ENCODE peak calls at places on chromosomes 12 and 14, in four cellular contexts. I is GM12865, X is A549, A is BE2C. T is an unnamed sample.

GRCh38 chr14:91164676-91165075 is 50.8 kb downstream of the DGLUCY start:
- DNase-seq in I (no peak), A (no peak), X (no peak), T (peak; percentile 88)

GRCh38 chr14:62988967-62989366 is 56.3 kb downstream of the KCNH5 start:
- DNase-seq in X (no peak), A (no peak), I (no peak), T (no peak)

GRCh38 chr12:85874064-85874463 is at the start of gene NTS:
- DNase-seq in A (no peak), I (no peak), X (peak; percentile 29), T (no peak)

GRCh38 chr12:2049604-2050540 is 2.9 kb upstream of the CACNA1C start:
- DNase-seq in I (no peak), X (no peak), A (no peak), T (no peak)

GRCh38 chr14:88422919-88423318 is 37.5 kb downstream of the SPATA7 start:
- DNase-seq in X (no peak), A (no peak), I (no peak), T (no peak)

GRCh38 chr14:67425603-67426002 is 13.6 kb upstream of the PLEK2 start:
- DNase-seq in X (no peak), I (no peak), A (no peak), T (no peak)

GRCh38 chr12:27973487-27973890 is 956 bp upstream of the PTHLH start:
- DNase-seq in X (peak; percentile 47), A (no peak), I (no peak), T (no peak)

GRCh38 chr12:71169286-71169685 is 11.5 kb upstream of the TSPAN8 start:
- DNase-seq in X (no peak), I (no peak), A (no peak), T (no peak)

GRCh38 chr12:79661629-79662028 is 29.1 kb downstream of the PAWR start:
- DNase-seq in A (no peak), X (no peak), I (no peak), T (no peak)

GRCh38 chr12:90543393-90543792 is 411.6 kb downstream of the CCER1 start:
- DNase-seq in A (no peak), X (no peak), I (no peak), T (no peak)

GRCh38 chr12:52167578-52167977 is 24.2 kb downstream of the KRT80 start:
- DNase-seq in A (no peak), X (no peak), I (no peak), T (no peak)

GRCh38 chr12:69719336-69720316 is 19.0 kb upstream of the RAB3IP start:
- DNase-seq in A (no peak), I (no peak), X (no peak), T (no peak)

GRCh38 chr12:28583771-28584261 is 393.6 kb downstream of the CCDC91 start:
- DNase-seq in A (no peak), X (peak; percentile 25), I (no peak), T (no peak)

GRCh38 chr12:119239040-119239439 is 60.3 kb downstream of the HSPB8 start:
- DNase-seq in I (no peak), X (no peak), A (no peak), T (no peak)

GRCh38 chr12:119230804-119231203 is 52.1 kb downstream of the HSPB8 start:
- DNase-seq in A (no peak), I (no peak), X (no peak), T (no peak)

GRCh38 chr12:119231774-119232173 is 53.0 kb downstream of the HSPB8 start:
- DNase-seq in X (no peak), I (no peak), A (no peak), T (no peak)

GRCh38 chr12:119236372-119236771 is 57.6 kb downstream of the HSPB8 start:
- DNase-seq in X (no peak), I (no peak), A (no peak), T (no peak)

DNA sequence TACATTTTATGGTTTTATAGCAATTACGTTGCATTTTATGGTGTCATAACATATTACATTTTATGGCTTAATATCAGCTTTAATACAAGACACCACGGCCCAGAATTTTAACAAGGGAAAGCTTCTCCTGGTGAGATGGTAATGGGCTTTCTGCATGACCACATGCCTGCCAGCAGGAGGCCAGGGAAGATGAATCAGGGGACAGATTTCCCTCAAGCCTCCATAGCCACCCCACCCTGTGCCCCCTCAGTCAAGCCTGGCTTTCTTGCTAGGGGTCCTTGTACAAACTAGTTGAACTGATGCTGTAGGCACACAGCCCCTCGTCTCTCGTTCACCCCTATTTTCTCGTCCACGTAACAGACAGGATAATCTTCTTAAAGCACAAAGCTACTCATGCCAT is 56.6 kb downstream of the HSPB8 start:
- DNase-seq in A (peak; percentile 24), X (peak; percentile 12), I (no peak), T (no peak)
- TF ChIP-seq CTCF in A (peak; percentile 68), X (no peak), I (peak; percentile 3), T (no peak)

GRCh38 chr14:75259510-75259855 is 19.1 kb upstream of the FOS start:
- DNase-seq in A (no peak), X (no peak), I (no peak), T (no peak)
- H3K4me3 ChIP-seq in A (peak overlapping the region; percentile 63), X (peak overlapping the region; percentile 37), I (peak overlapping the region; percentile 58), T (peak overlapping the region; percentile 40)

GRCh38 chr12:92715625-92716024 is 12.8 kb downstream of the PLEKHG7 start:
- DNase-seq in I (no peak), A (no peak), X (no peak), T (no peak)

GRCh38 chr12:92719674-92720073 is 16.9 kb downstream of the PLEKHG7 start:
- DNase-seq in A (no peak), X (no peak), I (no peak), T (no peak)

GRCh38 chr12:92721130-92721529 is 18.3 kb downstream of the PLEKHG7 start:
- DNase-seq in I (no peak), X (no peak), A (no peak), T (no peak)

GRCh38 chr12:92718483-92718985 is 15.7 kb downstream of the PLEKHG7 start:
- DNase-seq in X (no peak), I (no peak), A (no peak), T (no peak)

DNA sequence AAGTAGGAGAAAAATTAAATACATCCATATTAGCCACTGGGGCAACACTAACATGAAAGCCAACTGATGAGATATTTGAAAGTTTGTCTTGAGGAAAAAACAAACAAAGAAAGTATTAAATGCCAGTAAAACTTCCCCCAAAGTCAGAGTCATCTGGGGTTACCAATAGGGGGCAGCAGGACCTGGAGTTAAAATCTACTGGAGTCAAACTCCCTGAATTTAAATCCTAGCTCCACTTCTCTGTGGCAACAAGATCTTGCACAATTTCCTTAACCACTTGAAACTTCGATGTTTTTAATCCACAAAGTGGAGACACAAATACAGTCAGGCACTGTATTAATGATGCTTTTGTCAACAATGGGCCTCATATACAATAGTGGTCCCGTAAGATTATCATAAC is 14.4 kb downstream of the PLEKHG7 start:
- DNase-seq in I (no peak), A (no peak), X (no peak), T (no peak)
- TF ChIP-seq CTCF in I (no peak), A (peak; percentile 48), X (peak; percentile 14), T (no peak)

GRCh38 chr12:104306376-104306775 is 2.8 kb downstream of the EID3 start:
- DNase-seq in A (no peak), I (no peak), X (no peak), T (no peak)

GRCh38 chr12:104306943-104307654 is 3.6 kb downstream of the EID3 start:
- DNase-seq in X (peak; percentile 62), I (no peak), A (no peak), T (no peak)

GRCh38 chr12:104304261-104305004 is 894 bp downstream of the EID3 start:
- DNase-seq in X (no peak), A (no peak), I (no peak), T (no peak)

GRCh38 chr12:104303538-104304151 is at the start of gene EID3:
- DNase-seq in X (peak; percentile 90), I (peak; percentile 86), A (no peak), T (peak; percentile 97)

GRCh38 chr12:104305349-104305748 is 1.8 kb downstream of the EID3 start:
- DNase-seq in I (no peak), X (no peak), A (no peak), T (no peak)
- H3K4me3 ChIP-seq in I (no peak overlapping the region), X (peak overlapping the region; percentile 68), A (no peak overlapping the region), T (no peak overlapping the region)

GRCh38 chr14:78933948-78934524 is 763.9 kb downstream of the NRXN3 start:
- DNase-seq in X (peak; percentile 42), I (peak; percentile 45), A (no peak), T (no peak)
- TF ChIP-seq CTCF in X (peak; percentile 68), I (peak; percentile 35), A (peak; percentile 49), T (peak; percentile 16)

GRCh38 chr12:25976289-25976688 is 17.8 kb downstream of the RASSF8 start:
- DNase-seq in X (no peak), A (no peak), I (no peak), T (no peak)

GRCh38 chr12:25975179-25975578 is 16.7 kb downstream of the RASSF8 start:
- DNase-seq in I (no peak), A (no peak), X (no peak), T (no peak)

GRCh38 chr12:25975682-25976081 is 17.2 kb downstream of the RASSF8 start:
- DNase-seq in X (no peak), A (no peak), I (no peak), T (no peak)

GRCh38 chr12:25979059-25979458 is 20.6 kb downstream of the RASSF8 start:
- DNase-seq in I (no peak), A (no peak), X (no peak), T (no peak)

GRCh38 chr12:25977047-25977446 is 18.6 kb downstream of the RASSF8 start:
- DNase-seq in A (no peak), I (no peak), X (no peak), T (no peak)
- H3K4me3 ChIP-seq in A (no peak overlapping the region), I (no peak overlapping the region), X (no peak overlapping the region), T (no peak overlapping the region)

GRCh38 chr12:130044991-130045621 is 117.2 kb upstream of the FZD10 start:
- DNase-seq in I (no peak), X (no peak), A (no peak), T (no peak)

GRCh38 chr12:130043685-130044421 is 118.4 kb upstream of the FZD10 start:
- DNase-seq in I (no peak), X (no peak), A (no peak), T (no peak)

DNA sequence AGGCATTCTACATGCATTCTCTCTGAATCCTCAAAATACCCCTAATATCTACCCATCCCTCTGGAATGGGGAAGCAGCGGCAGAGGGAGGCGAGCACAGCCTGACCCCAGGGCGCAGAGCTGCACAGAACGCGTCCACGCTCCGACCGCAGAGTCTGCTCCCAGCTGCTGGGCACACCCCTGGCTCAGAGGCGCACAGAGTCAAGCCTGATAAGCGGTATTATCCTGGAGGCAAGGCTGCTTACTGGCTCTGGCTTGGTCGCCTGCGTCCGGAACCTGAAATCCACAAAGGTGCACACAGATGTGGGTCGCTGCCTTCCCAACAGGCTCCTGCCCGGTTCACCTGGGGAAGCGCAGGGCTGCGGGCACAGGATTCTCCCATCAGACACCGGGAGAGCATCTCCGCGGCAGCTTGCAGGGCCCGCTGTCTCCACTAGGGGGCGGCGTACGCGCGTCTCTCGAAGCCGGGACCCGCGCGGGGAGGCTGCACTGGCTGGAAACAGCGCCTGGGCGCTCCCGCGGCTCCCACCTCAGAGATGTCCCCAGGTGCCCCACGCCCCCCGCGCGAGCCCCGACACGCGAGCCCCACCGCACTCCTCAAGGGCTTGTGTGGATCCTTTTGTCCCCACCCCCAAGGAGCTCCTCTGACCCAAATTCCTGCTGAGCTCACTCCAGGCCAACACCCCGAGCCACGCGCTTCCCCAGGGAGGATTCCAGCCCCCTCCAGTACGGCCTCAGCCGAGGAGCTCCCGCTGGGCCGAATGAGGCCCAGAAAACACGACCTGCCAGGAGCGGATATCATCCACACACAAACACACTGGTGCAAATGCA is 120.1 kb upstream of the FZD10 start:
- DNase-seq in I (no peak), A (peak; percentile 79), X (no peak), T (peak; percentile 50)
- TF ChIP-seq CTCF in I (peak; percentile 19), A (peak; percentile 73), X (peak; percentile 13), T (peak; percentile 65)

GRCh38 chr12:43550831-43551270 is 1.2 kb downstream of the ADAMTS20 start:
- DNase-seq in A (no peak), I (no peak), X (no peak), T (no peak)
- H3K4me3 ChIP-seq in A (no peak overlapping the region), I (no peak overlapping the region), X (no peak overlapping the region), T (no peak overlapping the region)

T was measured in pancreas.